ENCODE peak calls at places on chromosome 2, in five cellular contexts. Y is K562, G is HepG2, B is HCT116, I is GM12878. U is an unnamed sample.

GRCh38 chr2:241869087-241869961 is at the start of gene RTP5:
- DNase-seq in I (no peak), G (no peak), B (no peak), Y (no peak), U (no peak)

GRCh38 chr2:9018534-9018933 is 15.1 kb upstream of the MBOAT2 start:
- DNase-seq in G (no peak), I (no peak), B (no peak), Y (no peak), U (no peak)

GRCh38 chr2:109336296-109336695 is 207.3 kb downstream of the SH3RF3 start:
- DNase-seq in I (no peak), Y (no peak), B (no peak), G (no peak), U (no peak)

GRCh38 chr2:42135381-42136312 is 33.5 kb upstream of the EML4 start:
- DNase-seq in G (peak; percentile 96), B (no peak), Y (no peak), I (no peak), U (no peak)

GRCh38 chr2:55150834-55151233 is 81.3 kb downstream of the CLHC1 start:
- DNase-seq in B (no peak), Y (no peak), I (no peak), G (no peak), U (no peak)

GRCh38 chr2:94986392-94986963 is 39.0 kb upstream of the MAL start:
- DNase-seq in Y (peak; percentile 63), I (peak; percentile 2), B (peak; percentile 54), G (peak; percentile 62), U (peak; percentile 90)

GRCh38 chr2:20590704-20591515 is 60.0 kb downstream of the HS1BP3 start:
- DNase-seq in G (no peak), Y (no peak), B (no peak), I (no peak), U (no peak)

GRCh38 chr2:128208023-128208422 is 110.6 kb downstream of the HS6ST1 start:
- DNase-seq in B (no peak), Y (no peak), G (no peak), I (no peak), U (no peak)

GRCh38 chr2:97740590-97741182 is 27.3 kb downstream of the ZAP70 start:
- DNase-seq in B (peak; percentile 29), G (peak; percentile 54), Y (peak; percentile 83), I (no peak), U (peak; percentile 88)

GRCh38 chr2:59882279-59882678 is 671.2 kb downstream of the BCL11A start:
- DNase-seq in G (no peak), Y (no peak), B (no peak), I (no peak), U (no peak)

GRCh38 chr2:238105506-238106338 is 5.6 kb downstream of the ESPNL start:
- DNase-seq in I (no peak), B (no peak), Y (no peak), G (no peak), U (no peak)

GRCh38 chr2:55111570-55112228 is 61.4 kb upstream of the RTN4 start:
- DNase-seq in Y (peak; percentile 87), G (peak; percentile 68), B (peak; percentile 74), I (no peak), U (peak; percentile 39)

GRCh38 chr2:11657195-11657594 is 12.8 kb downstream of the NTSR2 start:
- DNase-seq in G (no peak), B (no peak), I (no peak), Y (no peak), U (no peak)

GRCh38 chr2:238878051-238878735 is 30.3 kb downstream of the TWIST2 start:
- DNase-seq in B (no peak), I (no peak), G (no peak), Y (no peak), U (no peak)

GRCh38 chr2:2041256-2041824 is 289.7 kb downstream of the MYT1L start:
- DNase-seq in B (no peak), G (peak; percentile 6), Y (no peak), I (no peak), U (no peak)

GRCh38 chr2:159265171-159265576 is 21.3 kb downstream of the WDSUB1 start:
- DNase-seq in B (peak; percentile 59), Y (peak; percentile 72), G (peak; percentile 8), I (no peak), U (peak; percentile 26)

GRCh38 chr2:192250961-192251360 is 56.2 kb upstream of the TMEFF2 start:
- DNase-seq in I (no peak), Y (no peak), B (no peak), G (no peak), U (no peak)
- H3K4me2 ChIP-seq in I (no peak overlapping the region), Y (no peak overlapping the region), B (no peak overlapping the region), G (no peak overlapping the region), U (no peak overlapping the region)

GRCh38 chr2:219388845-219389156 is 1.1 kb upstream of the DNPEP start:
- DNase-seq in G (no peak), I (no peak), Y (peak; percentile 40), B (no peak), U (no peak)
- TF ChIP-seq EZH2 in G (no peak), I (no peak), Y (no peak), B (no peak), U (no peak)

GRCh38 chr2:31384351-31384750 is 30.2 kb downstream of the XDH start:
- DNase-seq in Y (no peak), B (peak; percentile 51), I (no peak), G (no peak), U (no peak)

GRCh38 chr2:31386172-31386571 is 28.4 kb downstream of the XDH start:
- DNase-seq in G (no peak), I (no peak), Y (no peak), B (no peak), U (no peak)

GRCh38 chr2:31383471-31384153 is 30.9 kb downstream of the XDH start:
- DNase-seq in B (no peak), I (no peak), Y (no peak), G (no peak), U (no peak)

GRCh38 chr2:31386648-31387047 is 27.9 kb downstream of the XDH start:
- DNase-seq in I (no peak), B (no peak), Y (peak; percentile 41), G (peak; percentile 11), U (peak; percentile 74)

GRCh38 chr2:31384771-31385276 is 29.7 kb downstream of the XDH start:
- DNase-seq in B (peak; percentile 45), Y (no peak), G (no peak), I (no peak), U (no peak)
- TF ChIP-seq REST in B (no peak), Y (no peak), G (no peak), I (no peak), U (no peak)

GRCh38 chr2:118848381-118849225 is 1.2 kb upstream of the EN1 start:
- DNase-seq in I (no peak), G (no peak), B (no peak), Y (no peak), U (peak; percentile 74)
- H3K4me2 ChIP-seq in I (no peak overlapping the region), G (no peak overlapping the region), B (no peak overlapping the region), Y (no peak overlapping the region), U (peak overlapping the region; percentile 92)

DNA sequence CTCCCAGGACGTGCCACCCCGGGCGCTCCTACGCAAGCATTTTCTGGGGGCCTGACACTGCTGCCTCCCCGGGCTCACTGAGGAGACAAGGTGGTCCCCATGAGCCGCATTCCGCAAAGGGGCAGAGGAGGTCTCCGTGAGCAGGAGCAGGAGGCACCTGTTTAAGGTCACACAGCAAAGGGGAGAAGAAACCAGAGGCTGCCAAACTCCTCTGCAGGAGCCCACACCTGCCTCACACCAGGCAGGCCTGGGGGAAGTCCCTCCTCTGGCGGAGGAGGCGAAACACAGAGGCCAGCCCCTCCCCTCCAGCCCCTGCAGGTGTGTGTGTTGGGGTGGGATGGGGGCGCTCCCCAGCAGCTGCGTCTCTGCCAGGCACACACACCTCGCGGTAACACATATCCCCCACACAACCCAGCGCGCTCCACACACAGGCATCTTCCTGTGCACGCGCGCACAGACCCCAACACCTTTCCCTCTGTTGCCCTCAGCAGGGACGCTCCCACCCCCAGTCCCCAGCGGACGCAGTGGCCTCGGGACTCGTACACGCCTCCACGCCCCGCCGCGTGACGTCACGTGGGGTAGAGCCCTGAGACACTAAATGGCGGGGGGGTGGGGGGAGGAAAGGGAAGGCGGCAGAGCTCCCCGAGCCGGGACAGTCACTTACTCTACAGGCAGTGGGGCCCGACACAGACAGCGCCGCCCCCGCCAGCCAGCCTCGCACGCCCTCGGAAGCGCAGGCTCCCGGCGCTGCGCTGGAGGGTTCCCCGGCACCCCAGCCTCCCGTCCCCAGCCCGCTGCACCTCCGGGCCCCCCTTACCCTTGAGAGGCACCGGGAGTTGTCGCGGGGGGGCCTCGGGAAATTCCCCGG is 537 bp upstream of the WNT10A start:
- DNase-seq in G (no peak), I (peak; percentile 80), Y (no peak), B (no peak), U (peak; percentile 48)
- TF ChIP-seq EZH2 in G (no peak), I (no peak), Y (no peak), B (no peak), U (peak; percentile 65)

GRCh38 chr2:45332094-45332493 is 279.0 kb downstream of the SRBD1 start:
- DNase-seq in G (no peak), B (no peak), Y (no peak), I (no peak), U (no peak)
- TF ChIP-seq REST in G (no peak), B (no peak), Y (no peak), I (no peak), U (no peak)

GRCh38 chr2:73418343-73418742 is 32.7 kb downstream of the ALMS1 start:
- DNase-seq in B (no peak), I (no peak), Y (no peak), G (no peak), U (peak; percentile 2)
- H3K4me2 ChIP-seq in B (no peak overlapping the region), I (no peak overlapping the region), Y (no peak overlapping the region), G (no peak overlapping the region), U (no peak overlapping the region)

DNA sequence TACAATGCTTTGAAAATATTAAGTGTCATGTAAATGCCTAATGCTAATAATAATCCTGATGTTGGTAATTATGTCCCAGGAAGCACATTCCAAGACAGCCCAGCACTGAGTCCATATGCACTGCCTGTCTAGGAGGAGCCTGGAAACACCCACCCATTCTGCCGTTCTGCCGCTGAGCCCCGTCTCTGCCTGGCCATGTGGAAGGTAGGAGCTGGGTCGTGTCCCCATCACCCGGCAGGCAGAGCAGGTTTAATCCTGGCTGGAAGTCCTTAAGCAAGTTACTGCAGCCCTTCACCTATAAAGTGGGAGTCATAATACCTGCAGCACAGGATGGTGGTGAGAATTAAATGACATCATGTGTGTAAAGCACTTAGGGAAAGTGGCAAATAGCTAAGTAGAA is 13.1 kb upstream of the EN1 start:
- DNase-seq in I (no peak), B (no peak), G (no peak), Y (no peak), U (no peak)
- TF ChIP-seq EZH2 in I (no peak), B (no peak), G (no peak), Y (no peak), U (no peak)

GRCh38 chr2:181540421-181540820 is 83.2 kb downstream of the ITGA4 start:
- DNase-seq in Y (no peak), G (no peak), I (no peak), B (no peak), U (no peak)

DNA sequence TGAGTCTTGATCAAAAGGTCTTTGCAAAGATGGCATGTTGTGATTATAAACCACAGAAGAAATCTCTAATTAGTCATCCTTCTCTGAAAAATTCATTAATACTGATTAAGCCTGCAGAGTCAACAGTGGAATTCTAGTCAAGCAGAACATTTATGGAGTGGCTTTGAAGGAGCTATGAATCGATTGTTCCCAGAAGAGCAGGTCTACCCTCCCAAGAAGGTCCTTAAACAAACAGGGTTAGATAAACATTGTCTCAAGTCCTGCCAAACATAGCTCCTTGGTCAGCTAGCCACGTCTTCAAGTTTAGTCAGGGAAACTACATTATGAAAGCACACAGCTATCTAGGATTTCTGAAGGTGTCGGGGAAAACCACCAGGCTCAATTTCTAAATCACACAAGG is 88.9 kb downstream of the ITGA4 start:
- DNase-seq in Y (no peak), I (no peak), B (no peak), G (no peak), U (no peak)
- TF ChIP-seq REST in Y (no peak), I (no peak), B (no peak), G (no peak), U (no peak)

U was measured in GM23338.